ENCODE peak calls at places on chromosomes 16 and 17, in six cellular contexts. P is BJ, N is fibroblast of pulmonary artery, H is fibroblast of villous mesenchyme, T is lung, E is HL-60. A is an unnamed sample.

GRCh38 chr17:57861737-57862409 is 12.0 kb upstream of the MRPS23 start:
- DNase-seq in P (no peak), N (no peak), H (peak), T (peak), E (no peak), A (peak)

GRCh38 chr17:33258291-33258690 is 34.8 kb downstream of the ASIC2 start:
- DNase-seq in P (no peak), N (no peak), H (no peak), T (no peak), E (no peak), A (no peak)

GRCh38 chr17:41595585-41595984 is 8.9 kb upstream of the KRT14 start:
- DNase-seq in P (no peak), N (no peak), H (no peak), T (no peak), E (no peak), A (no peak)

GRCh38 chr17:44502598-44503079 is 567 bp downstream of the GPATCH8 start:
- DNase-seq in P (no peak), N (no peak), H (peak), T (no peak), E (no peak), A (peak)

GRCh38 chr17:82772026-82772425 is 20.2 kb downstream of the TBCD start:
- DNase-seq in P (no peak), N (peak), H (peak), T (no peak), E (no peak), A (peak)

GRCh38 chr16:24939738-24940137 is 75.4 kb downstream of the ARHGAP17 start:
- DNase-seq in P (no peak), N (no peak), H (no peak), T (no peak), E (no peak), A (peak)

GRCh38 chr16:54062361-54063346 is 223.9 kb downstream of the IRX3 start:
- DNase-seq in P (no peak), N (no peak), H (no peak), T (no peak), E (no peak), A (no peak)

GRCh38 chr17:10286324-10286723 is 86.5 kb downstream of the MYH13 start:
- DNase-seq in P (no peak), N (peak), H (no peak), T (no peak), E (no peak), A (no peak)

GRCh38 chr16:27439273-27440018 is 37.5 kb downstream of the IL21R start:
- DNase-seq in P (no peak), N (no peak), H (no peak), T (no peak), E (no peak), A (no peak)

GRCh38 chr16:50522324-50522723 is 25.9 kb upstream of the NKD1 start:
- DNase-seq in P (no peak), N (no peak), H (no peak), T (no peak), E (no peak), A (no peak)

GRCh38 chr17:47726796-47727703 is 6.0 kb upstream of the TBX21 start:
- DNase-seq in P (no peak), N (no peak), H (no peak), T (no peak), E (no peak), A (no peak)

GRCh38 chr17:39194089-39194984 is 3.1 kb downstream of the CACNB1 start:
- DNase-seq in P (no peak), N (peak), H (peak), T (peak), E (peak), A (peak)

GRCh38 chr17:6471531-6472465 is 27.5 kb downstream of the PIMREG start:
- DNase-seq in P (no peak), N (peak), H (peak), T (no peak), E (no peak), A (peak)

GRCh38 chr16:26963109-26963508 is 103.6 kb upstream of the C16orf82 start:
- DNase-seq in P (no peak), N (peak), H (peak), T (no peak), E (no peak), A (peak)

GRCh38 chr17:42322382-42323267 is 34.3 kb downstream of the STAT5A start:
- DNase-seq in P (peak), N (peak), H (peak), T (peak), E (peak), A (peak)

GRCh38 chr16:9199312-9199711 is 107.9 kb downstream of the HAPSTR1 start:
- DNase-seq in P (no peak), N (no peak), H (no peak), T (no peak), E (no peak), A (no peak)

GRCh38 chr16:46782320-46782719 is 34.2 kb upstream of the MYLK3 start:
- DNase-seq in P (no peak), N (no peak), H (no peak), T (no peak), E (no peak), A (no peak)

GRCh38 chr17:19016297-19016696 is 11.7 kb upstream of the FAM83G start:
- DNase-seq in P (no peak), N (no peak), H (no peak), T (no peak), E (no peak), A (no peak)

GRCh38 chr16:13064821-13065220 is 163.4 kb downstream of the SHISA9 start:
- DNase-seq in P (no peak), N (no peak), H (no peak), T (no peak), E (no peak), A (no peak)

GRCh38 chr16:46519063-46519462 is 102.1 kb downstream of the SHCBP1 start:
- DNase-seq in P (no peak), N (no peak), H (no peak), T (no peak), E (no peak), A (no peak)

GRCh38 chr16:68232335-68232734 is 3.6 kb downstream of the ESRP2 start:
- DNase-seq in P (no peak), N (no peak), H (no peak), T (no peak), E (no peak), A (no peak)

GRCh38 chr17:78159575-78160158 is 8.7 kb upstream of the SYNGR2 start:
- DNase-seq in P (no peak), N (no peak), H (peak), T (no peak), E (peak), A (peak)

GRCh38 chr17:14156689-14157088 is 80.0 kb downstream of the CDRT15 start:
- DNase-seq in P (peak), N (no peak), H (peak), T (no peak), E (peak), A (peak)

GRCh38 chr17:319266-319665 is 33.3 kb downstream of the RPH3AL start:
- DNase-seq in P (no peak), N (no peak), H (no peak), T (no peak), E (no peak), A (no peak)

GRCh38 chr16:799948-800833 is at the start of gene GNG13:
- DNase-seq in P (no peak), N (no peak), H (no peak), T (no peak), E (no peak), A (no peak)

GRCh38 chr17:67431210-67432015 is 54.3 kb downstream of the PITPNC1 start:
- DNase-seq in P (peak), N (peak), H (peak), T (no peak), E (no peak), A (peak)

GRCh38 chr17:73639322-73639721 is 4.9 kb downstream of the SDK2 start:
- DNase-seq in P (no peak), N (no peak), H (no peak), T (no peak), E (no peak), A (peak)

GRCh38 chr17:4980644-4981216 is 6.7 kb downstream of the CAMTA2 start:
- DNase-seq in P (no peak), N (peak), H (peak), T (no peak), E (peak), A (peak)

GRCh38 chr17:67606896-67607604 is 110.7 kb upstream of the NOL11 start:
- DNase-seq in P (no peak), N (peak), H (no peak), T (no peak), E (no peak), A (no peak)

GRCh38 chr17:35086931-35087573 is 23.5 kb upstream of the RFFL start:
- DNase-seq in P (no peak), N (no peak), H (no peak), T (no peak), E (peak), A (no peak)

DNA sequence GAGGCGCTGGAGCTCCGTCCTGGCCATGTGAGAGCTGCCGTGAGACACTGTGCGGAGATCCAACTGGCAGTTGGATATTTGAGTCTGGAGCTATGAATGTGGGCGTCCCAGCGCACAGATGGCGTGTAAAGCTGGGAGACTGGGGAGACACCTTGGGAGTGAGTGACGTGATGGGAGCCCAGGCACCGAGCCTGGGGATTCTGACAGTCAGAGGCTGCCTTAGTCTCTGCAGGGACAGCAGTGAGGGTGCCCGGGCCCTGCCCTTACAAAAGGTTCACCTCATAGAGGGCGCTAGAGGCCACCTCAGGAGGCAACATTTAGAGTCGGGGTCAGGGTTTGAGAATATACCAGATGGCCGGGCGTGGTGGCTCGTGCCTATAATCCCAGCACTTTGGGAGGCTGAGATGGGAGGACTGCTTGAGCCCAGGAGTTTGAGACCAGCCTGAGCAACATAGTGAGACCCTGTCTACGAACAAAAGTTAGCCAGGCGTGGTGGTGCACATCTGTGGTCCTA is 194.1 kb upstream of the GSE1 start:
- DNase-seq in P (no peak), N (no peak), H (no peak), T (no peak), E (no peak), A (no peak)
- TF ChIP-seq CTCF in P (no peak), N (no peak), H (no peak), T (no peak), E (no peak), A (no peak)

DNA sequence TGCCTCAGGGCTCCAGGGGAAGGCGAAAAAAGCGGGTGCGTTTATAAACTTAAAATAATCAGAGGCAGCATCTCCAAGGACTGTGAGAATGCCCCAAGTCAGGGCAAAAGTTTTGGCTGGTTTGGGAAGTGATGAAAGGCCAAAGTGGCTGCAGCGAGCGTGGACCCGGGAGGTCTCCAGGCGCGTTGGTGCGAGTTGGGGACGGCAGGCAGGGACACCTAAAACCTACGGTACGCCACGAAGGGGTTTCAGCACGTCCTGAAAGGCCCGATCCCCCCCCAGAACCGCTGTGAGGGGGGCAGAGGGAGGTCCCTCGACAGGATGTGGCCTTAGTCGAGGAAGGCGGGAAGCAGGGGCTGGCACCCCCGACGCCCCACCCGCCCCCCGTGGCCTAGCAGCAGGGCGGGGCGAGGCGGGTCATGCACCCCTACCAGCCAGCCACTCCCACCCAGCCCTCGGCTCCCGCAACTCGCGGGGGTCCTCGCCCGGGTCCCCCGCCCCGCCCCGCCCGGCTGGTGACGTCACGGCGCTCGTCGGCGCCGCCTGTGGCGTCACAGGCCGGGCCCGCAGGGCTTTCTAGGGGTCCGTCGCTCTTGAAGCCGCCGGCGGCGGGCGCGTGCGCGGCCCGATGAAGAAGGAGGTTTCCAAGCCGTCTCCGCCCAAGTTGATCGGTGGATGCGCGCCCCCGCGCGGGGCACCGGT is at the start of gene MYCBPAP:
- DNase-seq in P (no peak), N (peak), H (peak), T (peak), E (peak), A (peak)
- H3K4me3 ChIP-seq in P (peak), N (peak), H (peak), T (peak), E (peak), A (peak)

GRCh38 chr16:57146735-57147134 is 39.1 kb downstream of the PSME3IP1 start:
- DNase-seq in P (no peak), N (no peak), H (no peak), T (no peak), E (no peak), A (no peak)
- TF ChIP-seq CTCF in P (peak), N (peak), H (peak), T (no peak), E (no peak), A (peak)

DNA sequence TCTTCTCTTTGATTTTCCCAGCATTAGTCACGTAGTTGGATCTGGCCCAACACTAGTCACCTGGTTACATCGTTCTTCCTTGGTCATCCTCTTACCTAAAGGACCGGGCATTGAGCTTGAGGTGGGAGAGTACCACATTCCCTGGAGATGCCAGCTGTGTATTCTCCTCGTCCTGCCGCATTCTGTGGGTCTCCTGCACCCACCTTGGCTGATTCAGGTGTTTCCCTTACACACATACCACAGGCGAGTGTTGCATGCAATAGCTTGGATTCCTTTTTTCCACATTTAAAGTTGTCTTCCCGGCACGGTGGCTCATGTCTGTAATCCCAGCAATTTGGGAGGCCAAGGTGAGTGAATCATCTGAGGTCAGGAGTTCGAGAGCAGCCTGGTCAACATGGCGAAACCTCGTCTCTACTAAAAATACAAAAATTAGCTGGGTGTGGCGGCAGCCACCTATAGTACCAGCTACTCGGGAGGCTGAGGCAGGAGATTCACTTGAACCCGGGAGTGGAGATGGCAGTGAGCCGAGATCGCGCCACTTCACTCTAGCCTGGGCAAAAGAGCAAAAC is 21.6 kb upstream of the CLEC18C start:
- DNase-seq in P (no peak), N (no peak), H (no peak), T (no peak), E (no peak), A (no peak)
- H3K4me3 ChIP-seq in P (no peak), N (no peak), H (no peak), T (no peak), E (no peak), A (no peak)

GRCh38 chr16:88883946-88884345 is 17.5 kb upstream of the PABPN1L start:
- DNase-seq in P (no peak), N (no peak), H (no peak), T (no peak), E (no peak), A (no peak)

GRCh38 chr16:88885693-88886253 is 19.3 kb upstream of the PABPN1L start:
- DNase-seq in P (no peak), N (no peak), H (no peak), T (no peak), E (no peak), A (no peak)

GRCh38 chr16:88883117-88883895 is 16.8 kb upstream of the PABPN1L start:
- DNase-seq in P (no peak), N (no peak), H (no peak), T (no peak), E (no peak), A (no peak)

GRCh38 chr16:88886311-88886914 is 20.0 kb upstream of the PABPN1L start:
- DNase-seq in P (no peak), N (no peak), H (no peak), T (no peak), E (no peak), A (no peak)

GRCh38 chr16:88884569-88885271 is 18.3 kb upstream of the PABPN1L start:
- DNase-seq in P (no peak), N (no peak), H (no peak), T (no peak), E (no peak), A (no peak)
- TF ChIP-seq CTCF in P (no peak), N (no peak), H (no peak), T (no peak), E (no peak), A (no peak)

DNA sequence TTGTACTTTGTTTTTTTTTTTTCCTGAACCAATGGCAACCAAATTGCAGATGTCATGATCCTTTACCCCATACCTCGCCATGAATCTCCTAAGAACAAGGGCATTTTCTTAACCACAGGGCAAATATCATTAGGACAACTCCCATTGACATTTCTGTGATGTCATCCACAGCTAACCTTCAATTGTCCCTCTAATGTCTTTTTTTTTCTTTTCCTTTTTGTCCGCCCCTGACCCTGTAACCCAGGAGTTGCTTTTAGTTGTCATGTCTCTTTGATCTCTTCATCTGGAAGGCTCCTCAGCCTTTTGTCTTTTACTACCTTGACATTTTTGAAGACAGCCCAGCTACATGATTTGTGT is 410 bp upstream of the NAGPA start:
- DNase-seq in P (no peak), N (no peak), H (no peak), T (no peak), E (no peak), A (no peak)
- H3K4me3 ChIP-seq in P (peak), N (peak), H (peak), T (no peak), E (peak), A (peak)